ENCODE peak calls at places on chromosome 14, in eight cellular contexts. R is CD8-positive, alpha-beta T cell; U is occipital lobe; O is iPS DF 6.9; F is amniotic stem cell; X is T-helper 17 cell; E is body of pancreas; I is C1 segment of cervical spinal cord. V is an unnamed sample.

GRCh38 chr14:24060443-24060842 is 8.6 kb downstream of the CARMIL3 start:
- DNase-seq in E (peak), I (no peak), O (no peak), X (no peak), R (no peak), F (no peak), U (no peak), V (no peak)

GRCh38 chr14:50830044-50830931 is 674 bp downstream of the NIN start:
- DNase-seq in O (no peak), R (peak), E (peak), I (peak), X (peak), F (no peak), U (peak), V (peak)

GRCh38 chr14:66979083-66979974 is 209.9 kb upstream of the GARIN2 start:
- DNase-seq in U (no peak), F (no peak), O (no peak), E (no peak), X (no peak), I (no peak), R (no peak), V (no peak)

GRCh38 chr14:94373708-94374107 is 14.7 kb downstream of the SERPINA1 start:
- DNase-seq in X (no peak), U (no peak), F (peak), O (no peak), I (no peak), R (no peak), E (no peak), V (no peak)

GRCh38 chr14:39374846-39375245 is 57.4 kb downstream of the FBXO33 start:
- DNase-seq in U (no peak), O (no peak), F (no peak), R (no peak), I (no peak), E (no peak), X (no peak), V (no peak)

GRCh38 chr14:76863724-76864407 is 37.7 kb downstream of the LRRC74A start:
- DNase-seq in F (no peak), O (no peak), U (no peak), R (no peak), E (peak), I (no peak), X (no peak), V (peak)

GRCh38 chr14:100677925-100678765 is 48.5 kb upstream of the DLK1 start:
- DNase-seq in U (no peak), E (no peak), I (no peak), X (no peak), F (peak), O (no peak), R (no peak), V (peak)

GRCh38 chr14:95408731-95409471 is 89.2 kb upstream of the CLMN start:
- DNase-seq in E (no peak), U (no peak), R (no peak), F (no peak), O (no peak), X (no peak), I (no peak), V (peak)

GRCh38 chr14:57266060-57266459 is 2.6 kb downstream of the EXOC5 start:
- DNase-seq in R (no peak), F (no peak), E (no peak), O (no peak), I (no peak), X (no peak), U (no peak), V (no peak)

GRCh38 chr14:101354726-101355125 is 206.6 kb upstream of the DIO3 start:
- DNase-seq in E (no peak), R (no peak), F (no peak), I (no peak), U (no peak), O (no peak), X (no peak), V (peak)

GRCh38 chr14:83548061-83548839 is 1981.7 kb upstream of the FLRT2 start:
- DNase-seq in F (no peak), E (no peak), O (no peak), R (no peak), I (no peak), U (no peak), X (no peak), V (no peak)

GRCh38 chr14:76304536-76305473 is 71.1 kb upstream of the ESRRB start:
- DNase-seq in F (no peak), R (no peak), U (no peak), I (no peak), O (no peak), X (no peak), E (peak), V (no peak)

GRCh38 chr14:23068792-23069412 is 11.6 kb upstream of the CDH24 start:
- DNase-seq in U (no peak), F (no peak), R (peak), O (peak), E (peak), X (peak), I (no peak), V (peak)

GRCh38 chr14:101501858-101502615 is 59.3 kb upstream of the DIO3 start:
- DNase-seq in X (peak), U (no peak), I (no peak), F (no peak), O (no peak), R (no peak), E (peak), V (peak)

GRCh38 chr14:52124791-52125661 is 56.2 kb upstream of the NID2 start:
- DNase-seq in U (no peak), O (peak), F (no peak), I (no peak), X (no peak), R (no peak), E (no peak), V (no peak)

GRCh38 chr14:79318371-79318770 is 892.9 kb downstream of the DIO2 start:
- DNase-seq in E (no peak), F (no peak), X (no peak), O (no peak), R (no peak), U (no peak), I (no peak), V (no peak)

GRCh38 chr14:75372260-75372659 is 55.6 kb upstream of the JDP2 start:
- DNase-seq in F (no peak), R (no peak), U (peak), O (no peak), E (no peak), X (no peak), I (peak), V (peak)

GRCh38 chr14:73776194-73776537 is 62.0 kb upstream of the PNMA1 start:
- DNase-seq in U (no peak), E (no peak), O (no peak), R (no peak), X (no peak), I (no peak), F (no peak), V (no peak)

GRCh38 chr14:52840916-52841315 is 49.5 kb upstream of the GNPNAT1 start:
- DNase-seq in X (no peak), U (peak), R (no peak), E (no peak), I (no peak), O (no peak), F (peak), V (peak)

GRCh38 chr14:33709286-33709685 is 241.6 kb downstream of the EGLN3 start:
- DNase-seq in U (no peak), I (no peak), X (no peak), O (no peak), E (no peak), R (no peak), F (no peak), V (no peak)

GRCh38 chr14:57847096-57847495 is 18.8 kb downstream of the SLC35F4 start:
- DNase-seq in X (no peak), R (no peak), E (no peak), F (no peak), U (no peak), O (no peak), I (no peak), V (no peak)

GRCh38 chr14:35342160-35343010 is 50.2 kb downstream of the PSMA6 start:
- DNase-seq in I (no peak), X (no peak), U (no peak), R (no peak), F (no peak), O (no peak), E (peak), V (no peak)

GRCh38 chr14:72366619-72367018 is 434.4 kb downstream of the RGS6 start:
- DNase-seq in U (no peak), O (no peak), E (peak), R (no peak), F (no peak), X (no peak), I (peak), V (no peak)

GRCh38 chr14:102798926-102799325 is 21.7 kb downstream of the TRAF3 start:
- DNase-seq in E (no peak), U (no peak), I (no peak), R (no peak), F (no peak), O (no peak), X (no peak), V (no peak)

GRCh38 chr14:103093856-103094405 is 594 bp upstream of the EXOC3L4 start:
- DNase-seq in R (no peak), E (no peak), X (no peak), F (no peak), I (no peak), O (no peak), U (no peak), V (no peak)

GRCh38 chr14:33404964-33405574 is 466.4 kb downstream of the NPAS3 start:
- DNase-seq in R (no peak), X (no peak), I (no peak), O (no peak), U (no peak), F (no peak), E (no peak), V (no peak)

GRCh38 chr14:102891556-102891955 is 30.9 kb upstream of the AMN start:
- DNase-seq in O (no peak), I (no peak), E (no peak), R (no peak), F (no peak), U (no peak), X (no peak), V (no peak)

GRCh38 chr14:99531221-99532096 is 50.2 kb downstream of the CCNK start:
- DNase-seq in O (no peak), E (no peak), I (no peak), X (no peak), U (no peak), R (no peak), F (peak), V (no peak)

GRCh38 chr14:94446126-94446525 is 6.5 kb downstream of the SERPINA11 start:
- DNase-seq in X (no peak), F (no peak), U (no peak), O (no peak), E (no peak), I (no peak), R (no peak), V (no peak)

V was measured in head of caudate nucleus.